ENCODE peak calls at places on chromosome 13, in five cellular contexts. H, A, O, W and V are unnamed samples.

GRCh38 chr13:79197933-79198332 is 208.1 kb downstream of the RBM26 start:
- DNase-seq in H (no peak), A (no peak), O (no peak), W (no peak), V (no peak)

GRCh38 chr13:66618702-66619101 is 611.4 kb downstream of the PCDH9 start:
- DNase-seq in H (peak; percentile 63), A (no peak), O (no peak), W (peak; percentile 11), V (no peak)

GRCh38 chr13:21973437-21974125 is 302.7 kb downstream of the FGF9 start:
- DNase-seq in H (no peak), A (no peak), O (peak; percentile 56), W (no peak), V (no peak)

GRCh38 chr13:32905063-32905863 is 111.0 kb upstream of the KL start:
- DNase-seq in H (peak; percentile 3), A (peak; percentile 48), O (no peak), W (no peak), V (peak; percentile 55)

GRCh38 chr13:32278456-32278855 is 36.7 kb downstream of the ZAR1L start:
- DNase-seq in H (peak; percentile 91), A (no peak), O (no peak), W (peak; percentile 50), V (peak; percentile 6)

GRCh38 chr13:35789335-35790166 is 313.1 kb upstream of the MAB21L1 start:
- DNase-seq in H (peak; percentile 61), A (no peak), O (no peak), W (no peak), V (peak; percentile 44)

GRCh38 chr13:79986890-79987289 is 354.0 kb downstream of the SPRY2 start:
- DNase-seq in H (no peak), A (no peak), O (no peak), W (no peak), V (no peak)

GRCh38 chr13:99960663-99961440 is 10.7 kb downstream of the ZIC5 start:
- DNase-seq in H (no peak), A (no peak), O (no peak), W (no peak), V (no peak)

GRCh38 chr13:51040431-51040830 is 70.6 kb downstream of the C13orf42 start:
- DNase-seq in H (no peak), A (no peak), O (no peak), W (no peak), V (no peak)

GRCh38 chr13:39329182-39329639 is 273.8 kb downstream of the LHFPL6 start:
- DNase-seq in H (no peak), A (no peak), O (no peak), W (no peak), V (no peak)

GRCh38 chr13:29160862-29161261 is 340.7 kb downstream of the MTUS2 start:
- DNase-seq in H (no peak), A (no peak), O (no peak), W (no peak), V (no peak)

GRCh38 chr13:98386632-98387031 is 190.3 kb downstream of the STK24 start:
- DNase-seq in H (no peak), A (no peak), O (no peak), W (no peak), V (no peak)
- H3K4me3 ChIP-seq in H (no peak overlapping the region), A (no peak overlapping the region), O (no peak overlapping the region), W (no peak overlapping the region), V (no peak overlapping the region)

DNA sequence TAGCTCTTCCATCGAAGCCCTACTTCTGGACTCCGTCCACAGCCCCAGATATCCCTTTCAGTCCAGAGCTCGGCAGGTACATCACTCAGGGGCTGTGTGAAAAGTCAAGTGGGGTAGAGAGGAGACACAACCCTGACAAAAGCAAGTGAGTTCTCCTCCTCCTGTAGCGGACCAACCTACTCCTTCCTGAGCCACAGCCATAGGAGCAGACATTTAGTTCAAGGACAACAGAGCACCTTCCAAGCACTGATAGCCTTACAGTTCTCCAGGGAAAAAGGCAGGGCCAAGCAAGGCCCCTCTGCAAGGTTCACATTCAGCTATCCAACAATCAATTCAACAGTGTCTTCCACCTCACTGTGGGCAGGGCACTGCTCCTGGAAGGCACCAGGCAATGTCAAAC is 89.0 kb downstream of the FGF14 start:
- DNase-seq in H (no peak), A (no peak), O (no peak), W (no peak), V (no peak)
- H3K4me3 ChIP-seq in H (no peak overlapping the region), A (no peak overlapping the region), O (no peak overlapping the region), W (no peak overlapping the region), V (no peak overlapping the region)

GRCh38 chr13:27851481-27851880 is 59.2 kb downstream of the GSX1 start:
- DNase-seq in H (no peak), A (no peak), O (no peak), W (no peak), V (no peak)
- H3K4me3 ChIP-seq in H (no peak overlapping the region), A (no peak overlapping the region), O (no peak overlapping the region), W (no peak overlapping the region), V (no peak overlapping the region)

DNA sequence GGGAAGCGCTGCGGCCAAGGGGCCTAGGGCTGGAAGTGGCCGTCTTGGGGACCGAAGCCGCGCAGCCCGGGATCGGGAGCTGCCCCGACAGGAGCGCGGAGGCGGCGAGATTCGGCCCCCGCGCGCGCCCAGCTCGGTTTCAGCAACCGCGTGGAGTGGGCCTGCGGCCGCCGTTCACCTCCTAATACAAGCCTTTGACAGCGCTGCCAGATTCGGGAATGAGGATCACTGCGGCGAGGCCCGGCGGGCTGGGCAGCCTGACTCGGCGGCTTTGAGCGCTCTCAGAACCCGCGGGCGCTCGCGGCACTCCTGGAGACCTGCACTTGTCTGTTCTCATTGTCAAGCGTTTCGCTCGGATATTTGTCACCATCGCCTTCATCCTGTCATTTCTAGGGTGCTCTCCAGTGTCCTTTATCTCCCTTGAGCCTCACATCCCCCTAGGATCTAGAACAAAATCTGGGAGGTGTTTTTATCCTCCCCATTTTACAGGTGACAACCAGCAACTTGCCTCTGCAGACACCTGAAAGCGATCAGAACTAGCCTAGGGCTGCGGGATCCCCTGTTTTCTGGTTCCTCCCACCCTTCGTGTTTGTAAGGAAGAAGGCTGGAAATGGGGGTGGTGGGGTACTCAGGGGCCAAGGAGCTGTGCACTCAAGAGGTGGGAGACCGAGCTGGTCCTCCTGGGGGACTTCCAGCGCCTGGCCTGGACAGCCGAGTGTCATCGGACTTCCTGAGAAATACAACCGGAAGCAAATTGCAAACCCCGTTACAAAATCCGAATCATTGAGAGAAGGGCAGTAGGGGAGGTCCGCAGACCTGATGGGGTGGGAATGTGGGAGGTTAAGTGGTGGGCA is 1.5 kb upstream of the CDX2 start:
- DNase-seq in H (no peak), A (no peak), O (no peak), W (no peak), V (no peak)
- H3K4me3 ChIP-seq in H (no peak overlapping the region), A (no peak overlapping the region), O (no peak overlapping the region), W (no peak overlapping the region), V (no peak overlapping the region)

DNA sequence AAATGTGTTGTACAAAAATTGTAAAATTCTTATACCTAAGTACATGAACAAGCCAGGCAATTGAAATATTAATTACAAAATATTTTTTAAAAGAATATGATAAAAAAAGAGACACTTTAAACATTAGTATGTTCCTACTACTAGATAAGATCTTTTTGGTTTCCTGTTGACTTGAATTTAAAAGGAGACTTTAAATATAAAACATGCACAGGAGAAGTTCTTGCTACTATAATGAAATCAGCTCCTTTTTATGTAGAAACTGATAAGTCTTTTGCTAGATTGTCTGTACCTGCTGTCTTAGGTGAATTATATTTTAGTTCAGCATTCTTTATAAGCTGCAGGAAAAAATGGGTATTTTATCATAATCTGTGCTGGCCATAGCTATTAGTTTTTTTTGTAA is 140.2 kb downstream of the TNFSF13B start:
- DNase-seq in H (no peak), A (no peak), O (no peak), W (no peak), V (no peak)
- H3K4me3 ChIP-seq in H (no peak overlapping the region), A (no peak overlapping the region), O (no peak overlapping the region), W (no peak overlapping the region), V (no peak overlapping the region)

GRCh38 chr13:113153810-113154748 is 4.4 kb upstream of the PROZ start:
- DNase-seq in H (peak; percentile 51), A (peak; percentile 54), O (peak; percentile 91), W (no peak), V (peak; percentile 71)
- H3K4me3 ChIP-seq in H (peak overlapping the region; percentile 38), A (peak overlapping the region; percentile 51), O (peak overlapping the region; percentile 33), W (peak overlapping the region; percentile 38), V (peak overlapping the region; percentile 42)